ENCODE peak calls at places on chromosomes 6 and 20, in seven cellular contexts. One of them, this sample, is unnamed.

GRCh38 chr20:48284837-48285236 is 499.6 kb upstream of the SULF2 start:
- DNase-seq in ACHN: no peak
- DNase-seq in epithelial cell of esophagus: peak
- DNase-seq in NCI-H2081: no peak
- DNase-seq in SK-N-SH: no peak
- DNase-seq in central memory CD4-positive, alpha-beta T cell: no peak
- DNase-seq in progenitor cell of endocrine pancreas: no peak
- DNase-seq in this sample: no peak

GRCh38 chr6:3869632-3870527 is 20.7 kb downstream of the FAM50B start:
- DNase-seq in central memory CD4-positive, alpha-beta T cell: peak
- DNase-seq in ACHN: peak
- DNase-seq in epithelial cell of esophagus: no peak
- DNase-seq in SK-N-SH: no peak
- DNase-seq in progenitor cell of endocrine pancreas: no peak
- DNase-seq in NCI-H2081: no peak
- DNase-seq in this sample: no peak

GRCh38 chr6:16684195-16684689 is 77.0 kb downstream of the ATXN1 start:
- DNase-seq in SK-N-SH: no peak
- DNase-seq in progenitor cell of endocrine pancreas: no peak
- DNase-seq in ACHN: peak
- DNase-seq in central memory CD4-positive, alpha-beta T cell: no peak
- DNase-seq in epithelial cell of esophagus: peak
- DNase-seq in NCI-H2081: no peak
- DNase-seq in this sample: no peak

GRCh38 chr6:3899970-3900439 is 50.8 kb downstream of the FAM50B start:
- DNase-seq in SK-N-SH: no peak
- DNase-seq in progenitor cell of endocrine pancreas: no peak
- DNase-seq in ACHN: no peak
- DNase-seq in central memory CD4-positive, alpha-beta T cell: no peak
- DNase-seq in epithelial cell of esophagus: peak
- DNase-seq in NCI-H2081: no peak
- DNase-seq in this sample: no peak

GRCh38 chr20:32522775-32523612 is 62.1 kb downstream of the NOL4L start:
- DNase-seq in NCI-H2081: peak
- DNase-seq in SK-N-SH: peak
- DNase-seq in progenitor cell of endocrine pancreas: no peak
- DNase-seq in central memory CD4-positive, alpha-beta T cell: no peak
- DNase-seq in ACHN: no peak
- DNase-seq in epithelial cell of esophagus: peak
- DNase-seq in this sample: no peak

GRCh38 chr6:42960243-42961019 is at the start of gene GNMT:
- DNase-seq in central memory CD4-positive, alpha-beta T cell: peak
- DNase-seq in progenitor cell of endocrine pancreas: peak
- DNase-seq in NCI-H2081: peak
- DNase-seq in SK-N-SH: peak
- DNase-seq in epithelial cell of esophagus: peak
- DNase-seq in ACHN: peak
- DNase-seq in this sample: peak

GRCh38 chr6:104639671-104640070 is 220.0 kb downstream of the HACE1 start:
- DNase-seq in central memory CD4-positive, alpha-beta T cell: no peak
- DNase-seq in SK-N-SH: no peak
- DNase-seq in progenitor cell of endocrine pancreas: no peak
- DNase-seq in NCI-H2081: no peak
- DNase-seq in epithelial cell of esophagus: peak
- DNase-seq in ACHN: no peak
- DNase-seq in this sample: no peak

GRCh38 chr6:42550277-42550676 is 13.6 kb upstream of the UBR2 start:
- DNase-seq in NCI-H2081: no peak
- DNase-seq in SK-N-SH: no peak
- DNase-seq in central memory CD4-positive, alpha-beta T cell: no peak
- DNase-seq in epithelial cell of esophagus: no peak
- DNase-seq in progenitor cell of endocrine pancreas: no peak
- DNase-seq in ACHN: no peak
- DNase-seq in this sample: no peak

GRCh38 chr6:12051861-12052368 is 39.8 kb downstream of the HIVEP1 start:
- DNase-seq in SK-N-SH: no peak
- DNase-seq in ACHN: no peak
- DNase-seq in central memory CD4-positive, alpha-beta T cell: peak
- DNase-seq in progenitor cell of endocrine pancreas: no peak
- DNase-seq in epithelial cell of esophagus: no peak
- DNase-seq in NCI-H2081: no peak
- DNase-seq in this sample: no peak

GRCh38 chr6:147268254-147268653 is 64.0 kb downstream of the STXBP5 start:
- DNase-seq in SK-N-SH: no peak
- DNase-seq in central memory CD4-positive, alpha-beta T cell: no peak
- DNase-seq in progenitor cell of endocrine pancreas: no peak
- DNase-seq in ACHN: no peak
- DNase-seq in NCI-H2081: no peak
- DNase-seq in epithelial cell of esophagus: peak
- DNase-seq in this sample: no peak

GRCh38 chr6:140485740-140486467 is 1111.5 kb upstream of the CITED2 start:
- DNase-seq in central memory CD4-positive, alpha-beta T cell: no peak
- DNase-seq in progenitor cell of endocrine pancreas: no peak
- DNase-seq in NCI-H2081: no peak
- DNase-seq in epithelial cell of esophagus: peak
- DNase-seq in SK-N-SH: no peak
- DNase-seq in ACHN: peak
- DNase-seq in this sample: no peak

GRCh38 chr20:57622579-57623381 is 2.6 kb upstream of the ZBP1 start:
- DNase-seq in ACHN: peak
- DNase-seq in epithelial cell of esophagus: peak
- DNase-seq in NCI-H2081: peak
- DNase-seq in central memory CD4-positive, alpha-beta T cell: peak
- DNase-seq in progenitor cell of endocrine pancreas: peak
- DNase-seq in SK-N-SH: peak
- DNase-seq in this sample: peak

GRCh38 chr20:35603695-35604443 is 11.8 kb upstream of the SPAG4 start:
- DNase-seq in SK-N-SH: no peak
- DNase-seq in progenitor cell of endocrine pancreas: no peak
- DNase-seq in central memory CD4-positive, alpha-beta T cell: no peak
- DNase-seq in NCI-H2081: no peak
- DNase-seq in ACHN: peak
- DNase-seq in epithelial cell of esophagus: no peak
- DNase-seq in this sample: no peak

GRCh38 chr6:32462609-32463008 is 22.9 kb downstream of the HLA-DRA start:
- DNase-seq in ACHN: no peak
- DNase-seq in NCI-H2081: no peak
- DNase-seq in SK-N-SH: no peak
- DNase-seq in epithelial cell of esophagus: no peak
- DNase-seq in central memory CD4-positive, alpha-beta T cell: no peak
- DNase-seq in progenitor cell of endocrine pancreas: no peak
- DNase-seq in this sample: no peak

GRCh38 chr6:159726918-159727716 is at the start of gene WTAP:
- DNase-seq in progenitor cell of endocrine pancreas: peak
- DNase-seq in SK-N-SH: peak
- DNase-seq in epithelial cell of esophagus: peak
- DNase-seq in NCI-H2081: peak
- DNase-seq in ACHN: peak
- DNase-seq in central memory CD4-positive, alpha-beta T cell: peak
- DNase-seq in this sample: peak

GRCh38 chr20:50285376-50286173 is 94.9 kb downstream of the CEBPB start:
- DNase-seq in central memory CD4-positive, alpha-beta T cell: no peak
- DNase-seq in epithelial cell of esophagus: no peak
- DNase-seq in NCI-H2081: no peak
- DNase-seq in ACHN: no peak
- DNase-seq in progenitor cell of endocrine pancreas: no peak
- DNase-seq in SK-N-SH: peak
- DNase-seq in this sample: peak

GRCh38 chr6:127933852-127934840 is 33.3 kb upstream of the THEMIS start:
- DNase-seq in progenitor cell of endocrine pancreas: no peak
- DNase-seq in epithelial cell of esophagus: no peak
- DNase-seq in NCI-H2081: no peak
- DNase-seq in ACHN: no peak
- DNase-seq in central memory CD4-positive, alpha-beta T cell: peak
- DNase-seq in SK-N-SH: no peak
- DNase-seq in this sample: no peak

GRCh38 chr20:5675103-5676091 is 74.8 kb upstream of the SHLD1 start:
- DNase-seq in ACHN: no peak
- DNase-seq in central memory CD4-positive, alpha-beta T cell: no peak
- DNase-seq in SK-N-SH: no peak
- DNase-seq in epithelial cell of esophagus: no peak
- DNase-seq in NCI-H2081: no peak
- DNase-seq in progenitor cell of endocrine pancreas: no peak
- DNase-seq in this sample: no peak

GRCh38 chr6:90818163-90818562 is 231.3 kb upstream of the MAP3K7 start:
- DNase-seq in SK-N-SH: no peak
- DNase-seq in progenitor cell of endocrine pancreas: no peak
- DNase-seq in ACHN: no peak
- DNase-seq in central memory CD4-positive, alpha-beta T cell: no peak
- DNase-seq in epithelial cell of esophagus: peak
- DNase-seq in NCI-H2081: no peak
- DNase-seq in this sample: no peak

GRCh38 chr20:2289475-2289874 is 6.3 kb upstream of the TGM3 start:
- DNase-seq in epithelial cell of esophagus: no peak
- DNase-seq in SK-N-SH: no peak
- DNase-seq in progenitor cell of endocrine pancreas: no peak
- DNase-seq in central memory CD4-positive, alpha-beta T cell: no peak
- DNase-seq in ACHN: no peak
- DNase-seq in NCI-H2081: no peak
- DNase-seq in this sample: no peak

GRCh38 chr6:6927437-6928361 is 180.1 kb upstream of the RREB1 start:
- DNase-seq in central memory CD4-positive, alpha-beta T cell: no peak
- DNase-seq in SK-N-SH: peak
- DNase-seq in NCI-H2081: no peak
- DNase-seq in progenitor cell of endocrine pancreas: no peak
- DNase-seq in ACHN: no peak
- DNase-seq in epithelial cell of esophagus: no peak
- DNase-seq in this sample: peak

GRCh38 chr6:55130806-55131324 is 43.5 kb upstream of the HCRTR2 start:
- DNase-seq in ACHN: no peak
- DNase-seq in NCI-H2081: no peak
- DNase-seq in SK-N-SH: no peak
- DNase-seq in progenitor cell of endocrine pancreas: no peak
- DNase-seq in central memory CD4-positive, alpha-beta T cell: no peak
- DNase-seq in epithelial cell of esophagus: peak
- DNase-seq in this sample: no peak

GRCh38 chr6:45075246-45075645 is 252.9 kb upstream of the RUNX2 start:
- DNase-seq in epithelial cell of esophagus: peak
- DNase-seq in NCI-H2081: no peak
- DNase-seq in progenitor cell of endocrine pancreas: no peak
- DNase-seq in SK-N-SH: no peak
- DNase-seq in central memory CD4-positive, alpha-beta T cell: no peak
- DNase-seq in ACHN: peak
- DNase-seq in this sample: no peak

GRCh38 chr6:83824388-83824801 is 28.8 kb upstream of the RIPPLY2 start:
- DNase-seq in central memory CD4-positive, alpha-beta T cell: no peak
- DNase-seq in SK-N-SH: no peak
- DNase-seq in NCI-H2081: no peak
- DNase-seq in progenitor cell of endocrine pancreas: no peak
- DNase-seq in ACHN: peak
- DNase-seq in epithelial cell of esophagus: peak
- DNase-seq in this sample: no peak

GRCh38 chr6:90610671-90611542 is 24.0 kb upstream of the MAP3K7 start:
- DNase-seq in progenitor cell of endocrine pancreas: peak
- DNase-seq in central memory CD4-positive, alpha-beta T cell: no peak
- DNase-seq in epithelial cell of esophagus: peak
- DNase-seq in SK-N-SH: peak
- DNase-seq in NCI-H2081: peak
- DNase-seq in ACHN: peak
- DNase-seq in this sample: peak

This sample was measured in heart left ventricle.